ENCODE peak calls at places on chromosomes 13 and 19, in four cellular contexts. U is NCI-H2029 treated with DMSO at 0.1 percent for 48 hours; Y is CD8-positive, alpha-beta memory T cell; F is effector memory CD4-positive, alpha-beta T cell. M is an unnamed sample.

GRCh38 chr19:16319466-16319865 is 5.2 kb upstream of the KLF2 start:
- DNase-seq in U (no peak), Y (peak; percentile 33), F (no peak), M (no peak)

GRCh38 chr13:50740052-50740741 is 103.3 kb downstream of the DLEU7 start:
- DNase-seq in U (no peak), Y (no peak), F (no peak), M (no peak)

GRCh38 chr13:105346141-105346766 is 1189.2 kb downstream of the EFNB2 start:
- DNase-seq in U (no peak), Y (no peak), F (no peak), M (no peak)

GRCh38 chr19:4049432-4049831 is 17.3 kb downstream of the ZBTB7A start:
- DNase-seq in U (no peak), Y (no peak), F (no peak), M (no peak)

GRCh38 chr13:36029171-36029570 is 102.0 kb downstream of the DCLK1 start:
- DNase-seq in U (no peak), Y (no peak), F (no peak), M (no peak)

GRCh38 chr13:48979892-48980291 is 4.2 kb downstream of the FNDC3A start:
- DNase-seq in U (no peak), Y (no peak), F (no peak), M (no peak)

GRCh38 chr19:49637865-49638350 is 2.0 kb downstream of the RRAS start:
- DNase-seq in U (no peak), Y (no peak), F (no peak), M (no peak)

GRCh38 chr13:100530645-100531044 is 57.9 kb downstream of the GGACT start:
- DNase-seq in U (no peak), Y (no peak), F (no peak), M (no peak)

GRCh38 chr19:19040417-19040816 is 7.0 kb downstream of the ARMC6 start:
- DNase-seq in U (peak; percentile 52), Y (no peak), F (no peak), M (no peak)

GRCh38 chr19:16588089-16588823 is 16.0 kb upstream of the SLC35E1 start:
- DNase-seq in U (peak; percentile 50), Y (peak; percentile 45), F (peak; percentile 69), M (peak; percentile 58)

GRCh38 chr13:19179916-19180315 is 1.7 kb downstream of the TUBA3C start:
- DNase-seq in U (no peak), Y (no peak), F (no peak), M (no peak)

GRCh38 chr13:20521388-20521787 is 4.3 kb downstream of the CRYL1 start:
- DNase-seq in U (no peak), Y (no peak), F (no peak), M (no peak)

GRCh38 chr19:1042689-1043511 is 3.0 kb downstream of the ABCA7 start:
- DNase-seq in U (peak; percentile 46), Y (no peak), F (no peak), M (no peak)

GRCh38 chr19:29800086-29800825 is 11.5 kb upstream of the CCNE1 start:
- DNase-seq in U (no peak), Y (no peak), F (no peak), M (no peak)

GRCh38 chr13:34155931-34156607 is 338.1 kb downstream of the RFC3 start:
- DNase-seq in U (no peak), Y (no peak), F (no peak), M (no peak)

GRCh38 chr19:7456964-7457541 is 31.8 kb downstream of the PEX11G start:
- DNase-seq in U (no peak), Y (no peak), F (no peak), M (no peak)

GRCh38 chr19:19562665-19563347 is 24.7 kb downstream of the CILP2 start:
- DNase-seq in U (no peak), Y (peak; percentile 16), F (no peak), M (no peak)

GRCh38 chr13:79941752-79942151 is 399.2 kb downstream of the SPRY2 start:
- DNase-seq in U (no peak), Y (no peak), F (no peak), M (no peak)

GRCh38 chr19:9757544-9758501 is 10.7 kb downstream of the ZNF846 start:
- DNase-seq in U (no peak), Y (no peak), F (no peak), M (no peak)

GRCh38 chr13:71412231-71412630 is 454.8 kb downstream of the DACH1 start:
- DNase-seq in U (no peak), Y (no peak), F (no peak), M (no peak)

GRCh38 chr13:73989244-73989843 is 144.9 kb downstream of the KLF12 start:
- DNase-seq in U (no peak), Y (no peak), F (no peak), M (no peak)

GRCh38 chr19:18417250-18418033 is 1.8 kb upstream of the SSBP4 start:
- DNase-seq in U (peak; percentile 22), Y (peak; percentile 34), F (no peak), M (peak; percentile 24)

GRCh38 chr13:113544896-113545295 is 39.7 kb upstream of the TFDP1 start:
- DNase-seq in U (no peak), Y (no peak), F (no peak), M (no peak)

GRCh38 chr19:38693380-38694223 is 46.2 kb downstream of the ACTN4 start:
- DNase-seq in U (no peak), Y (peak; percentile 46), F (peak; percentile 51), M (no peak)

GRCh38 chr13:71865858-71866172 is 1.2 kb downstream of the DACH1 start:
- DNase-seq in U (no peak), Y (no peak), F (no peak), M (no peak)

GRCh38 chr19:15299568-15300409 is 32.5 kb downstream of the BRD4 start:
- DNase-seq in U (no peak), Y (no peak), F (no peak), M (no peak)

GRCh38 chr13:23751195-23751594 is 138.0 kb downstream of the MIPEP start:
- DNase-seq in U (no peak), Y (no peak), F (no peak), M (no peak)

GRCh38 chr19:31253816-31254551 is 95.3 kb downstream of the TSHZ3 start:
- DNase-seq in U (no peak), Y (no peak), F (no peak), M (no peak)

GRCh38 chr13:94009696-94010095 is 469.8 kb downstream of the DCT start:
- DNase-seq in U (no peak), Y (no peak), F (no peak), M (no peak)

GRCh38 chr13:61414686-61415664 is 674 bp downstream of the PCDH20 start:
- DNase-seq in U (peak; percentile 17), Y (no peak), F (no peak), M (no peak)

M was measured in T-helper 17 cell.